ENCODE peak calls at places on chromosomes 3 and 15, in six cellular contexts. J is ovary, R is brain microvascular endothelial cell, Q is GM12865, T is psoas muscle, S is cardiac fibroblast. W is an unnamed sample.

GRCh38 chr15:66025972-66026371 is 156.7 kb downstream of the RAB11A start:
- DNase-seq in J (no peak), R (no peak), Q (no peak), T (no peak), S (no peak), W (no peak)

GRCh38 chr15:81032818-81033217 is 32.1 kb downstream of the TLNRD1 start:
- DNase-seq in J (no peak), R (no peak), Q (no peak), T (no peak), S (no peak), W (no peak)

GRCh38 chr3:24682141-24682547 is 187.5 kb upstream of the THRB start:
- DNase-seq in J (no peak), R (peak), Q (no peak), T (no peak), S (peak), W (peak)

GRCh38 chr15:71532994-71533393 is 277.4 kb upstream of the NR2E3 start:
- DNase-seq in J (no peak), R (peak), Q (peak), T (no peak), S (peak), W (no peak)

GRCh38 chr3:169623971-169624370 is 39.5 kb downstream of the MECOM start:
- DNase-seq in J (no peak), R (no peak), Q (no peak), T (no peak), S (no peak), W (no peak)

GRCh38 chr15:84979651-84980050 is 2.0 kb upstream of the PDE8A start:
- DNase-seq in J (peak), R (no peak), Q (no peak), T (peak), S (no peak), W (no peak)

GRCh38 chr3:38157562-38157961 is 7.8 kb upstream of the OXSR1 start:
- DNase-seq in J (no peak), R (no peak), Q (no peak), T (no peak), S (no peak), W (no peak)

GRCh38 chr15:97652700-97653167 is 307.8 kb upstream of the ARRDC4 start:
- DNase-seq in J (no peak), R (no peak), Q (no peak), T (no peak), S (no peak), W (no peak)

GRCh38 chr15:77571741-77572140 is 61.0 kb downstream of the LINGO1 start:
- DNase-seq in J (no peak), R (no peak), Q (no peak), T (no peak), S (no peak), W (no peak)

GRCh38 chr3:98440283-98440682 is 22.7 kb upstream of the OR5K1 start:
- DNase-seq in J (no peak), R (no peak), Q (no peak), T (no peak), S (no peak), W (no peak)

GRCh38 chr3:170867143-170867542 is 2.9 kb downstream of the RPL22L1 start:
- DNase-seq in J (no peak), R (no peak), Q (peak), T (no peak), S (no peak), W (no peak)
- H3K4me3 ChIP-seq in J (no peak), R (peak), Q (peak), T (peak), S (no peak), W (no peak)

GRCh38 chr15:89674526-89674925 is 4.6 kb downstream of the PLIN1 start:
- DNase-seq in J (no peak), R (no peak), Q (no peak), T (no peak), S (no peak), W (no peak)

GRCh38 chr15:89670985-89671560 is 8.1 kb downstream of the PLIN1 start:
- DNase-seq in J (no peak), R (no peak), Q (no peak), T (no peak), S (no peak), W (no peak)

GRCh38 chr15:89672221-89673161 is 6.7 kb downstream of the PLIN1 start:
- DNase-seq in J (no peak), R (no peak), Q (no peak), T (no peak), S (peak), W (no peak)

GRCh38 chr15:89671687-89672086 is 7.5 kb downstream of the PLIN1 start:
- DNase-seq in J (no peak), R (no peak), Q (no peak), T (no peak), S (no peak), W (no peak)

DNA sequence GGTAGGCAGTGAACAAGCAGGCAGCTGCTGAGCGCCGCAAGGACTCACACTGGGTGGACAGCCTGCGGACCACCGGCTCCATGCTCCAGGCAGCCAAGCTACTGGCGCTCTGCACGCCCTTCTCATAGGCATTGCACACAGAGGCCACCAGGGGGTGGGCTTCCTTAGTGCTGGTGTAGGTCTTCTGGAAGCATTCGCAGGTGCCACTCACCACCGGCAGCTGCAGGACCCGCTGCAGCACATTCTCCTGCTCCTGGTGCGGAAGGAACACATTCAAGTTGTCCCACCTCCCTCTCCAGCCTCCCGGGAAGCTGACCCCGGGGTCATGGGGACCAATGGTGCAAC is 6.0 kb downstream of the PLIN1 start:
- DNase-seq in J (no peak), R (no peak), Q (peak), T (no peak), S (peak), W (no peak)
- TF ChIP-seq CTCF in J (no peak), R (peak), Q (peak), T (no peak), S (peak), W (peak)

DNA sequence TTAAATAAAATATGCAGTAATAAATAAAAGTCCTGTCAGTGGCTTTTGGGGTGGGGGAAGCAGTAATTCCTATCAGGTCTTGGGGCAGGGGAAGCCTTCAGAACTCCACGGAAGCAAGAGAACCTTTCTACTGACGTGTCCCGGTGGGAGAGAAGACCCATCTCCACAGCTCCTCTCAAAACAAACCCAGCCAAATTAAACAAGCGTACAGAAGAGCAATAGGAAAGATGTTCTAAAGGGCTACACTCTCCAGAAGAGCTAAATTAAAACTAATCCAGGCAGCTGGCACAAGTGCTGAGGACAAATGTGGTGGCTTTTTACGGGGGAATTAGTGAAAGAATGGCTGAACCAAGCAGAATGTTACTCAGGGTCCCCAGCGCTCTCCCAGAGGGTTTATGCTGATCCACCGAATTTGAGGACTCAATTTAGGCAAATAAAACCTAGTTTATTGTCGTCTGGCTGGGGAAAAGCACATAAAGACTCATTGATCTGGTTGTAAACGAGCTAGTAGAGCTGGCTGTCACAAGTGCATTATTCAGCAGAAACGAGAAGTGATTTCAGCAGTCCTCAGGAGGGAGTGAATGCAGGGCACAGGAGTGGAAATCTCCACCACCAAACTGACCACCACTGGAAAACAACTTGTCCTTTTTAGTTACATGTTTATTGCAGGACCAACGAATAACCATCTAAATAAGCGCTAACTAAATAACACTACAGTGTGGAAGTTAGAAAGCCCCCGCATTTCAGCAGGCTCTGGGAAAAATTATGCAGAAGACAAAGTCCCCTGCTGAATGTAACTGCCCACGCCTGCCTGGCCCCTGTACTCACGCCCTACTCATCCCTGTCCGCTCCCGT is 13.5 kb downstream of the BFSP2 start:
- DNase-seq in J (no peak), R (no peak), Q (no peak), T (no peak), S (peak), W (no peak)
- H3K4me3 ChIP-seq in J (peak), R (peak), Q (no peak), T (peak), S (peak), W (no peak)

DNA sequence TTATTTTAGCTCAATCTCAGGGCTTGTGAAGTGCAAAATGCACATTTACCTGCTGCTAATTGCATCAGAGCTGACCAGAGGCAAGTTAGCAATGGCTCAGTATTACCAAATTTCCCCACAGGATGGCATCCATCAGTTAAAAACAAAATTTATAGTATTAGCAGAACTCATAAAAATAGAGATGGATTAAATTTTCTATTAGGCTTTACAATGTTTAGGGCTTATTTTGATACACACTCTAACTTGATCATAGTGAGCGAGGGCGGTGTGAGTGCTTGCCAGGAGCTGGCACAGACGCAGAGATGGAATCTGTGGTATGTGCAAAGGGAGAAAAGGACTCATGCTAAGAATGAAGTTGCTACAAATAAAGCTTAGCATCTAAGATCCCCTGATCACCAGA is 241.0 kb downstream of the NSUN3 start:
- DNase-seq in J (peak), R (no peak), Q (no peak), T (no peak), S (peak), W (peak)
- TF ChIP-seq CTCF in J (no peak), R (peak), Q (no peak), T (no peak), S (peak), W (peak)

W was measured in astrocyte of the cerebellum.